ENCODE peak calls at places on chromosomes 1 and 21, in six cellular contexts. C, W, R, A, E and O are unnamed samples.

GRCh38 chr1:197081117-197081753 is 14.2 kb upstream of the F13B start:
- DNase-seq in A (no peak), E (no peak), C (no peak), W (no peak), R (no peak), O (no peak)

GRCh38 chr1:159067699-159068621 is 8.6 kb downstream of the AIM2 start:
- DNase-seq in W (no peak), R (no peak), E (no peak), A (no peak), C (no peak), O (no peak)

GRCh38 chr1:187871177-187871576 is 1042.4 kb downstream of the PLA2G4A start:
- DNase-seq in R (no peak), A (no peak), E (no peak), W (no peak), C (peak), O (no peak)

GRCh38 chr1:162706003-162706402 is 73.7 kb downstream of the DDR2 start:
- DNase-seq in R (no peak), C (no peak), E (no peak), W (no peak), A (no peak), O (no peak)

GRCh38 chr1:26287033-26287711 is 7.3 kb downstream of the SH3BGRL3 start:
- DNase-seq in A (peak), E (no peak), R (peak), C (no peak), W (no peak), O (no peak)

GRCh38 chr1:156428772-156429288 is 59.8 kb downstream of the RHBG start:
- DNase-seq in W (no peak), C (no peak), E (no peak), A (no peak), R (no peak), O (no peak)

GRCh38 chr1:181777812-181778211 is 283.7 kb downstream of the ZNF648 start:
- DNase-seq in W (no peak), R (no peak), A (peak), E (no peak), C (no peak), O (no peak)

GRCh38 chr1:170620164-170620563 is 43.8 kb upstream of the PRRX1 start:
- DNase-seq in C (no peak), E (no peak), A (no peak), R (peak), W (no peak), O (peak)

GRCh38 chr1:26993237-26994019 is at the start of gene TRNP1:
- DNase-seq in E (peak), W (no peak), C (peak), R (peak), A (peak), O (peak)

GRCh38 chr1:227789042-227789880 is 26.2 kb upstream of the PRSS38 start:
- DNase-seq in A (no peak), C (no peak), E (peak), R (peak), W (no peak), O (no peak)

GRCh38 chr1:2330511-2331199 is 60.7 kb downstream of the MORN1 start:
- DNase-seq in W (no peak), C (no peak), E (peak), A (peak), R (peak), O (peak)

GRCh38 chr1:221998781-221999180 is 256.9 kb upstream of the DUSP10 start:
- DNase-seq in E (peak), C (no peak), R (no peak), A (no peak), W (no peak), O (peak)

GRCh38 chr1:182667848-182668505 is 16.4 kb downstream of the RGS8 start:
- DNase-seq in C (no peak), A (no peak), R (no peak), W (no peak), E (no peak), O (no peak)

GRCh38 chr1:237261198-237261597 is 219.2 kb downstream of the RYR2 start:
- DNase-seq in E (no peak), A (no peak), W (no peak), C (no peak), R (no peak), O (no peak)

GRCh38 chr1:68016364-68016763 is 34.1 kb downstream of the DIRAS3 start:
- DNase-seq in W (no peak), C (no peak), E (no peak), A (peak), R (peak), O (peak)

GRCh38 chr1:103514920-103515503 is 10.5 kb upstream of the RNPC3 start:
- DNase-seq in W (no peak), C (peak), E (peak), A (peak), R (peak), O (peak)

GRCh38 chr21:40011371-40011770 is 144.1 kb downstream of the PCP4 start:
- DNase-seq in C (no peak), A (no peak), W (no peak), R (no peak), E (no peak), O (no peak)

GRCh38 chr1:88134983-88135921 is 548.8 kb upstream of the PKN2 start:
- DNase-seq in W (no peak), C (no peak), R (no peak), A (no peak), E (no peak), O (no peak)

GRCh38 chr1:160376525-160377131 is 9.8 kb downstream of the NHLH1 start:
- DNase-seq in W (peak), R (peak), A (peak), C (peak), E (peak), O (peak)

GRCh38 chr1:12040457-12041051 is 21.3 kb downstream of the MIIP start:
- DNase-seq in R (peak), C (peak), W (no peak), E (peak), A (peak), O (peak)

GRCh38 chr1:31593770-31594632 is 17.7 kb downstream of the TINAGL1 start:
- DNase-seq in E (peak), C (peak), A (peak), R (peak), W (no peak), O (peak)

GRCh38 chr1:241447056-241447649 is 72.4 kb downstream of the FH start:
- DNase-seq in E (no peak), R (peak), C (no peak), W (no peak), A (no peak), O (no peak)

GRCh38 chr1:85580046-85580411 is 532 bp upstream of the CCN1 start:
- DNase-seq in R (peak), W (no peak), A (peak), E (peak), C (no peak), O (peak)

GRCh38 chr1:177556163-177556562 is 385.4 kb downstream of the BRINP2 start:
- DNase-seq in R (no peak), A (no peak), E (no peak), C (no peak), W (no peak), O (no peak)

GRCh38 chr1:211551628-211552465 is 27.1 kb downstream of the SLC30A1 start:
- DNase-seq in A (peak), R (peak), C (no peak), W (no peak), E (peak), O (peak)